ENCODE peak calls at places on chromosomes 6 and 20, in four cellular contexts. One of them, this sample, is unnamed.

GRCh38 chr6:139868576-139868975 is 494.1 kb upstream of the CITED2 start:
- DNase-seq in tibial artery: no peak
- DNase-seq in PC-9: no peak
- DNase-seq in naive B cell: no peak
- DNase-seq in this sample: no peak

GRCh38 chr6:39891976-39892375 is 42.3 kb downstream of the MOCS1 start:
- DNase-seq in naive B cell: no peak
- DNase-seq in PC-9: no peak
- DNase-seq in tibial artery: no peak
- DNase-seq in this sample: no peak

GRCh38 chr6:35980991-35981645 is 43.3 kb downstream of the SLC26A8 start:
- DNase-seq in tibial artery: no peak
- DNase-seq in naive B cell: no peak
- DNase-seq in PC-9: no peak
- DNase-seq in this sample: no peak

GRCh38 chr20:50594231-50594590 is 84.0 kb downstream of the PTPN1 start:
- DNase-seq in naive B cell: no peak
- DNase-seq in tibial artery: no peak
- DNase-seq in PC-9: no peak
- DNase-seq in this sample: no peak

GRCh38 chr20:61581825-61582188 is 329.7 kb downstream of the CDH4 start:
- DNase-seq in naive B cell: no peak
- DNase-seq in tibial artery: no peak
- DNase-seq in PC-9: no peak
- DNase-seq in this sample: no peak

GRCh38 chr6:39980839-39981580 is 46.7 kb upstream of the MOCS1 start:
- DNase-seq in naive B cell: peak; percentile 18
- DNase-seq in PC-9: peak; percentile 41
- DNase-seq in tibial artery: peak; percentile 45
- DNase-seq in this sample: peak; percentile 13

GRCh38 chr6:157760589-157761330 is 62.3 kb upstream of the SNX9 start:
- DNase-seq in naive B cell: no peak
- DNase-seq in tibial artery: no peak
- DNase-seq in PC-9: peak; percentile 82
- DNase-seq in this sample: no peak

GRCh38 chr20:58011106-58011946 is 217.1 kb downstream of the ANKRD60 start:
- DNase-seq in PC-9: no peak
- DNase-seq in naive B cell: no peak
- DNase-seq in tibial artery: peak; percentile 11
- DNase-seq in this sample: no peak

GRCh38 chr6:37308084-37308817 is 45.5 kb upstream of the RNF8 start:
- DNase-seq in naive B cell: no peak
- DNase-seq in PC-9: peak; percentile 11
- DNase-seq in tibial artery: no peak
- DNase-seq in this sample: peak; percentile 35

GRCh38 chr6:122825180-122825579 is 36.1 kb downstream of the SMPDL3A start:
- DNase-seq in naive B cell: no peak
- DNase-seq in tibial artery: no peak
- DNase-seq in PC-9: no peak
- DNase-seq in this sample: no peak

GRCh38 chr6:115220760-115221159 is 839.9 kb downstream of the FRK start:
- DNase-seq in tibial artery: no peak
- DNase-seq in PC-9: no peak
- DNase-seq in naive B cell: no peak
- DNase-seq in this sample: no peak

GRCh38 chr6:133854167-133854632 is 34.7 kb upstream of the TCF21 start:
- DNase-seq in tibial artery: no peak
- DNase-seq in PC-9: no peak
- DNase-seq in naive B cell: no peak
- DNase-seq in this sample: no peak

GRCh38 chr20:34350095-34350494 is 13.0 kb upstream of the ITCH start:
- DNase-seq in PC-9: peak; percentile 96
- DNase-seq in tibial artery: no peak
- DNase-seq in naive B cell: no peak
- DNase-seq in this sample: no peak

GRCh38 chr6:13243033-13243432 is 85.3 kb downstream of the TBC1D7 start:
- DNase-seq in tibial artery: no peak
- DNase-seq in naive B cell: no peak
- DNase-seq in PC-9: no peak
- DNase-seq in this sample: no peak

GRCh38 chr6:166772518-166772917 is 145.5 kb upstream of the RPS6KA2 start:
- DNase-seq in PC-9: no peak
- DNase-seq in tibial artery: no peak
- DNase-seq in naive B cell: no peak
- DNase-seq in this sample: no peak

GRCh38 chr6:132712366-132712765 is 1.5 kb downstream of the VNN1 start:
- DNase-seq in naive B cell: no peak
- DNase-seq in PC-9: peak; percentile 89
- DNase-seq in tibial artery: no peak
- DNase-seq in this sample: no peak

GRCh38 chr6:87136963-87137362 is 18.4 kb upstream of the ZNF292 start:
- DNase-seq in tibial artery: no peak
- DNase-seq in PC-9: no peak
- DNase-seq in naive B cell: no peak
- DNase-seq in this sample: no peak

GRCh38 chr6:44918893-44919292 is 409.2 kb upstream of the RUNX2 start:
- DNase-seq in PC-9: no peak
- DNase-seq in tibial artery: no peak
- DNase-seq in naive B cell: no peak
- DNase-seq in this sample: no peak

GRCh38 chr6:111721677-111722219 is 116.1 kb upstream of the TRAF3IP2 start:
- DNase-seq in naive B cell: peak; percentile 32
- DNase-seq in tibial artery: no peak
- DNase-seq in PC-9: no peak
- DNase-seq in this sample: peak; percentile 8

GRCh38 chr6:138722425-138723371 is 50.9 kb upstream of the CCDC28A start:
- DNase-seq in PC-9: no peak
- DNase-seq in tibial artery: no peak
- DNase-seq in naive B cell: no peak
- DNase-seq in this sample: no peak

GRCh38 chr6:121335111-121336008 is 1.1 kb upstream of the TBC1D32 start:
- DNase-seq in PC-9: no peak
- DNase-seq in naive B cell: no peak
- DNase-seq in tibial artery: no peak
- DNase-seq in this sample: no peak

GRCh38 chr20:46012926-46013825 is 4.5 kb downstream of the MMP9 start:
- DNase-seq in PC-9: no peak
- DNase-seq in naive B cell: no peak
- DNase-seq in tibial artery: no peak
- DNase-seq in this sample: no peak

GRCh38 chr6:3388786-3389185 is 68.1 kb downstream of the SLC22A23 start:
- DNase-seq in tibial artery: no peak
- DNase-seq in naive B cell: peak; percentile 76
- DNase-seq in PC-9: no peak
- DNase-seq in this sample: no peak

GRCh38 chr6:104987218-104987617 is 30.3 kb downstream of the LIN28B start:
- DNase-seq in PC-9: no peak
- DNase-seq in naive B cell: no peak
- DNase-seq in tibial artery: no peak
- DNase-seq in this sample: no peak

GRCh38 chr20:63702751-63703470 is 4.9 kb downstream of the ARFRP1 start:
- DNase-seq in PC-9: peak; percentile 33
- DNase-seq in naive B cell: no peak
- DNase-seq in tibial artery: no peak
- DNase-seq in this sample: no peak

GRCh38 chr6:109790131-109790530 is 99.0 kb downstream of the FIG4 start:
- DNase-seq in PC-9: peak; percentile 46
- DNase-seq in naive B cell: no peak
- DNase-seq in tibial artery: no peak
- DNase-seq in this sample: no peak

GRCh38 chr6:81831274-81831673 is 78.8 kb upstream of the TENT5A start:
- DNase-seq in naive B cell: no peak
- DNase-seq in tibial artery: no peak
- DNase-seq in PC-9: no peak
- DNase-seq in this sample: no peak

GRCh38 chr6:159359581-159360264 is 190.5 kb downstream of the FNDC1 start:
- DNase-seq in PC-9: no peak
- DNase-seq in tibial artery: no peak
- DNase-seq in naive B cell: no peak
- DNase-seq in this sample: no peak

GRCh38 chr6:110513001-110513400 is 36.6 kb upstream of the SLC22A16 start:
- DNase-seq in PC-9: peak; percentile 79
- DNase-seq in naive B cell: no peak
- DNase-seq in tibial artery: no peak
- DNase-seq in this sample: no peak

GRCh38 chr20:19783966-19784401 is 25.9 kb downstream of the RIN2 start:
- DNase-seq in naive B cell: no peak
- DNase-seq in tibial artery: no peak
- DNase-seq in PC-9: peak; percentile 97
- DNase-seq in this sample: no peak

GRCh38 chr6:84926756-84927155 is 162.4 kb upstream of the TBX18 start:
- DNase-seq in tibial artery: no peak
- DNase-seq in naive B cell: no peak
- DNase-seq in PC-9: no peak
- DNase-seq in this sample: no peak

This sample was measured in SHP77 treated with DMSO at 0.1 percent for 48 hours.